ENCODE peak calls at places on chromosomes 2 and 18, in nine cellular contexts. N is fibroblast of the aortic adventitia, W is GM23338, U is cardiac fibroblast, J is left ventricle myocardium inferior, S is kidney epithelial cell, G is adrenal gland, Z is AG09319, Q is B cell. B is an unnamed sample.
A peak's percentile ranks its signal among the peaks of the same experiment; 100 is the strongest.

GRCh38 chr2:40646642-40647041 is 194.8 kb upstream of the SLC8A1 start:
- DNase-seq in Z (no peak), S (no peak), U (no peak), J (no peak), N (no peak), G (no peak), Q (no peak), W (no peak), B (no peak)

GRCh38 chr2:33559336-33559735 is 39.8 kb downstream of the FAM98A start:
- DNase-seq in Q (no peak), W (no peak), G (no peak), U (no peak), S (no peak), Z (no peak), N (no peak), J (no peak), B (no peak)

GRCh38 chr2:671787-672605 is 5.2 kb downstream of the TMEM18 start:
- DNase-seq in J (no peak), Q (no peak), G (no peak), W (no peak), Z (no peak), N (no peak), S (no peak), U (no peak), B (no peak)

GRCh38 chr2:189082576-189082975 is 97.0 kb downstream of the COL5A2 start:
- DNase-seq in W (no peak), Q (no peak), S (no peak), N (no peak), J (no peak), Z (no peak), G (no peak), U (peak; percentile 49), B (no peak)

GRCh38 chr18:33184178-33184577 is 256.3 kb downstream of the CCDC178 start:
- DNase-seq in G (no peak), W (no peak), J (no peak), Q (no peak), N (no peak), S (no peak), U (peak; percentile 13), Z (no peak), B (no peak)

GRCh38 chr2:197307933-197308521 is 2.6 kb downstream of the ANKRD44 start:
- DNase-seq in S (no peak), G (no peak), J (no peak), U (no peak), Z (no peak), N (no peak), W (no peak), Q (no peak), B (no peak)

GRCh38 chr2:54871457-54872103 is 148.1 kb downstream of the EML6 start:
- DNase-seq in Z (no peak), J (no peak), G (no peak), S (no peak), U (peak; percentile 48), W (no peak), Q (no peak), N (no peak), B (no peak)

GRCh38 chr2:230441188-230441897 is 25.3 kb downstream of the SP100 start:
- DNase-seq in G (peak; percentile 30), J (no peak), U (peak; percentile 65), S (no peak), Z (peak; percentile 57), N (peak; percentile 79), Q (peak; percentile 44), W (no peak), B (no peak)

GRCh38 chr2:20129320-20130274 is 78.2 kb upstream of the LAPTM4A start:
- DNase-seq in G (no peak), Z (no peak), J (no peak), S (no peak), Q (no peak), W (no peak), N (no peak), U (no peak), B (no peak)

GRCh38 chr2:24813645-24814257 is 20.5 kb downstream of the CENPO start:
- DNase-seq in Z (no peak), U (no peak), S (no peak), G (no peak), Q (no peak), W (no peak), J (no peak), N (no peak), B (no peak)

GRCh38 chr2:136056077-136056688 is 61.8 kb downstream of the CXCR4 start:
- DNase-seq in W (no peak), J (no peak), Z (no peak), U (no peak), S (no peak), G (no peak), Q (no peak), N (no peak), B (no peak)

GRCh38 chr2:205629021-205629817 is 53.1 kb upstream of the NRP2 start:
- DNase-seq in G (no peak), W (no peak), S (no peak), J (no peak), Q (no peak), N (no peak), Z (no peak), U (no peak), B (no peak)

GRCh38 chr2:216001612-216002215 is 11.6 kb downstream of the MREG start:
- DNase-seq in J (no peak), N (no peak), W (no peak), G (no peak), Z (no peak), S (no peak), U (no peak), Q (no peak), B (no peak)

DNA sequence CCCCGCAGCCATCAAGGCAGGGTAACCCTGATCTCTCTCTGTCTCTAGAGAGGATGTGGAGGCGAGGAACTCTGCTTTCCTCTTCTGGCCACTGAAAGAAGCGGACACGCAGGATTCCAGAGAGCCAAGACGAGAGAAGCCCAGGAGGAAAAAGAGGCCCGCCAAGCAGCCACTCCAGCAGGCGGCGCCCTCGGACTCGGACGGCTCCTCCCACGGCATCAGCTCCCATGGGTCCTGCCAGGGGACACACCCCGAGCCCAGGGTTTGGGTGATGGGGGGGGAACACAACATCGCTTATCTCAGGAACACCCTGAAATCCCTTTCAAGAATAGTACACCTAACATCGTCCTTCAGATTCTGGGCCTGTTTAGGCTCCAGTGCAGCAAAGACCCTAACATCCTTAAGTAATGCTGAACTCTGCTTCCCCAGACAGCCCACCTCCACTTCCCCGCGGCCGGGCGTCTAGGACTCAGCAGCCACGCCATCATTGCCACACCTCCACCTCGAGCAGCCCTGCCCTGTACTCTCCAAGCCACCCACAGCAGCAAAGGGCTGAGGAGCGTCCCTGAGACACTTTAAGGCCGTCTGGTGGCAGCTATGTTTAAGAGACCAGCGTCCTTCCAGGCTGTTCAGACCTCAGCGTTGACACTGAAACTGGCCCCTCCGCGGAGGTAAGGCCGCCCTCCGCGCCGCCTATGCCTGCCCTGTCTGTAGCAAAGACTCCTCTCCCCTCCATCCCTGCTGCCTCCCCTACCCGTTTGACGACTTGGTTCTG is 34.3 kb upstream of the CNGA3 start:
- DNase-seq in J (no peak), U (no peak), N (no peak), Z (no peak), G (no peak), S (no peak), W (peak; percentile 61), Q (no peak), B (no peak)
- TF ChIP-seq CTCF in J (no peak), U (peak; percentile 37), N (no peak), Z (no peak), G (no peak), S (no peak), W (peak; percentile 73), Q (no peak), B (no peak)

DNA sequence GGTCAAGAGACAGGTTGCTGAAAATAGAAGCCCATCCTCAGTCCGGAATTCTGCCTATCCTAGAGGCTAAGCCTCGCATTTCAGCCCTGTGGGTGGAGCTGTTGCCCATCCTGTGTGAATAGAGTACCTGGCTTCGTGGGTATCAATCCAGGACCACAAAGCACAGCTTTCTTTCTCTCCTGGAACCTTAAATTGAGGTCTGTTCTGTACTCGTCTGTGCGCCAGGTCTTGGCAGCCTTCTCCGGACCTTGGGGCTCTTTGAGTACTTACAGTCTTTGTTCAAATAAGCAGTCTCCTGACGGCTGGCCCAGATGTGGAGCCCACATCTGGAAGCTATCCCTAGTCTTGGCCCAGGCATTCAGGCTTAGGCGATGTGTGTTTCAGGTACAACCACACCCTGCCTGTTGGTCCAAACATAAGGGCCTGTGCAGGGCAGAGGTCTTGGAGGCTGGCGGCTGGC is 294.3 kb downstream of the BCL2 start:
- DNase-seq in S (no peak), J (no peak), Z (no peak), Q (no peak), U (peak; percentile 2), G (no peak), N (no peak), W (peak; percentile 82), B (no peak)
- TF ChIP-seq CTCF in S (peak; percentile 36), J (peak; percentile 63), Z (no peak), Q (no peak), U (peak; percentile 3), G (peak; percentile 13), N (peak; percentile 13), W (peak; percentile 91), B (peak; percentile 23)

GRCh38 chr2:36528761-36529392 is 69.1 kb downstream of the FEZ2 start:
- DNase-seq in U (no peak), Z (no peak), W (no peak), S (no peak), G (no peak), N (no peak), J (no peak), Q (no peak), B (no peak)

GRCh38 chr2:36534275-36534799 is 63.6 kb downstream of the FEZ2 start:
- DNase-seq in Q (no peak), W (no peak), J (no peak), Z (no peak), N (no peak), U (no peak), S (no peak), G (no peak), B (no peak)

GRCh38 chr2:36530178-36530982 is 67.6 kb downstream of the FEZ2 start:
- DNase-seq in Z (no peak), Q (peak; percentile 14), J (no peak), N (peak; percentile 41), G (no peak), U (peak; percentile 86), S (no peak), W (no peak), B (no peak)

GRCh38 chr2:36528274-36528673 is 69.7 kb downstream of the FEZ2 start:
- DNase-seq in U (no peak), Q (no peak), N (no peak), Z (no peak), S (no peak), G (no peak), W (no peak), J (no peak), B (no peak)

DNA sequence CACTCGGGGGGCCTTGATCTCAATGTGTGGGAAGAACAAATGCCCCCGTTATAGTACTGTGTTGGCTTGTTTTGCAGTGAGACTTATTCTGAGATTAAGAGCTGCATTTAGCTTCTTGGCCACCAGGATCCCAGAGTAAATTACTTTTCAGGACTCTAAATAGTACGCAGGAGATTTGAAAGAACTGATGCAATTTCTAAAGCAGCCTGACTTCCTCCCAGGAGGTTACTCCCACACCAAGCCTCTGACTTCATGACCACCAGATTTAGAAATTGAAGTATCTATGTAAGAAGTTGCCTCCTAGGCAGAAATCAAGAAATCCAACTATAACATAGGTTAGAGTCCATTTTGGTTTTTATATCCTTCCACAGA is 67.0 kb downstream of the FEZ2 start:
- DNase-seq in G (no peak), J (no peak), Q (no peak), S (no peak), Z (no peak), N (peak; percentile 75), W (peak; percentile 44), U (peak; percentile 94), B (no peak)
- TF ChIP-seq CTCF in G (no peak), J (peak; percentile 47), Q (no peak), S (no peak), Z (no peak), N (peak; percentile 30), W (no peak), U (peak; percentile 44), B (peak; percentile 37)

GRCh38 chr18:717003-717402 is 4.6 kb upstream of the ENOSF1 start:
- DNase-seq in N (no peak), U (no peak), Q (no peak), W (no peak), Z (no peak), J (no peak), G (no peak), S (no peak), B (no peak)
- TF ChIP-seq CTCF in N (no peak), U (no peak), Q (no peak), W (no peak), Z (no peak), J (no peak), G (no peak), S (no peak), B (no peak)